ENCODE peak calls at places on chromosomes 16 and 17, in four cellular contexts. C is bronchial epithelial cell, Q is A549, P is astrocyte. I is an unnamed sample.

GRCh38 chr17:81510798-81511549 is 1.6 kb downstream of the ACTG1 start:
- DNase-seq in Q (peak), P (no peak), C (no peak), I (no peak)

GRCh38 chr17:19805006-19805405 is 56.9 kb upstream of the ALDH3A1 start:
- DNase-seq in P (no peak), Q (no peak), C (no peak), I (peak)

GRCh38 chr17:81481011-81481799 is 31.4 kb downstream of the ACTG1 start:
- DNase-seq in P (peak), Q (peak), C (no peak), I (peak)

GRCh38 chr17:81648013-81648706 is 8.2 kb downstream of the PDE6G start:
- DNase-seq in C (no peak), P (no peak), Q (no peak), I (no peak)

GRCh38 chr16:69924777-69925191 is 26.4 kb upstream of the CLEC18A start:
- DNase-seq in Q (no peak), C (peak), P (peak), I (peak)

GRCh38 chr16:49756971-49757743 is 98.8 kb downstream of the ZNF423 start:
- DNase-seq in C (peak), P (peak), Q (no peak), I (no peak)

GRCh38 chr16:30761427-30761927 is 385 bp downstream of the CFAP119 start:
- DNase-seq in P (peak), Q (no peak), C (peak), I (no peak)

GRCh38 chr17:81841866-81842265 is 7.0 kb upstream of the PPP1R27 start:
- DNase-seq in C (no peak), Q (no peak), P (no peak), I (no peak)

GRCh38 chr17:77208217-77208808 is 67.5 kb downstream of the SEC14L1 start:
- DNase-seq in C (no peak), Q (peak), P (peak), I (peak)

GRCh38 chr17:50948711-50949110 is 82.6 kb upstream of the TOB1 start:
- DNase-seq in Q (no peak), P (no peak), C (no peak), I (no peak)

GRCh38 chr16:9090960-9091866 is at the start of gene HAPSTR1:
- DNase-seq in P (peak), C (peak), Q (peak), I (peak)

GRCh38 chr17:35568561-35568960 is 7.9 kb upstream of the SLFN14 start:
- DNase-seq in P (peak), C (peak), Q (peak), I (peak)

GRCh38 chr17:77708049-77708448 is 250.5 kb upstream of the TNRC6C start:
- DNase-seq in Q (no peak), C (no peak), P (no peak), I (no peak)

GRCh38 chr17:6853764-6854442 is 22.4 kb upstream of the TEKT1 start:
- DNase-seq in C (peak), P (no peak), Q (peak), I (no peak)

GRCh38 chr16:78284957-78285434 is 185.5 kb downstream of the WWOX start:
- DNase-seq in Q (no peak), P (no peak), C (no peak), I (no peak)

GRCh38 chr16:77459534-77460412 is 24.9 kb upstream of the ADAMTS18 start:
- DNase-seq in C (no peak), Q (no peak), P (no peak), I (no peak)

GRCh38 chr16:30084816-30085159 is 6.9 kb downstream of the TBX6 start:
- DNase-seq in P (no peak), C (no peak), Q (no peak), I (peak)

GRCh38 chr17:81831957-81832607 is 1.0 kb downstream of the MCRIP1 start:
- DNase-seq in Q (no peak), P (peak), C (peak), I (peak)

GRCh38 chr16:78200623-78201096 is 101.2 kb downstream of the WWOX start:
- DNase-seq in Q (no peak), C (no peak), P (no peak), I (no peak)

GRCh38 chr17:75634754-75635609 is 1.7 kb downstream of the SMIM5 start:
- DNase-seq in C (no peak), Q (no peak), P (no peak), I (no peak)

GRCh38 chr17:76014925-76015261 is 12.2 kb downstream of the EVPL start:
- DNase-seq in P (no peak), Q (no peak), C (no peak), I (no peak)

GRCh38 chr17:61409301-61410099 is 9.9 kb downstream of the TBX2 start:
- DNase-seq in P (peak), C (no peak), Q (peak), I (peak)

GRCh38 chr17:42122371-42123303 is at the start of gene HSPB9:
- DNase-seq in P (no peak), C (peak), Q (no peak), I (no peak)

GRCh38 chr16:1933097-1933661 is 9.8 kb downstream of the MSRB1 start:
- DNase-seq in Q (no peak), C (no peak), P (no peak), I (no peak)

GRCh38 chr17:70539172-70539924 is 370.0 kb downstream of the KCNJ2 start:
- DNase-seq in P (peak), C (no peak), Q (no peak), I (no peak)

GRCh38 chr17:27498615-27499316 is 42.5 kb downstream of the KSR1 start:
- DNase-seq in C (no peak), P (no peak), Q (no peak), I (no peak)

GRCh38 chr17:50672831-50673551 is 34.7 kb downstream of the ANKRD40 start:
- DNase-seq in Q (no peak), C (peak), P (no peak), I (no peak)

GRCh38 chr17:79812969-79813825 is 16.3 kb upstream of the CBX8 start:
- DNase-seq in P (no peak), C (no peak), Q (no peak), I (no peak)

GRCh38 chr16:19291459-19291858 is 5.9 kb downstream of the CLEC19A start:
- DNase-seq in C (peak), P (peak), Q (peak), I (no peak)

GRCh38 chr17:64546716-64547115 is 39.9 kb downstream of the CEP95 start:
- DNase-seq in P (no peak), Q (no peak), C (no peak), I (no peak)

GRCh38 chr16:83940630-83941378 is 12.2 kb upstream of the OSGIN1 start:
- DNase-seq in Q (no peak), P (no peak), C (no peak), I (no peak)

GRCh38 chr16:55542459-55543082 is 23.9 kb upstream of the CAPNS2 start:
- DNase-seq in Q (no peak), C (peak), P (peak), I (peak)

GRCh38 chr17:64216385-64217248 is 46.4 kb downstream of the TEX2 start:
- DNase-seq in P (peak), C (no peak), Q (no peak), I (no peak)

GRCh38 chr16:68784721-68785120 is 47.6 kb downstream of the CDH1 start:
- DNase-seq in C (no peak), P (no peak), Q (no peak), I (no peak)

GRCh38 chr17:35345926-35346771 is 27.3 kb downstream of the SLFN11 start:
- DNase-seq in Q (no peak), P (peak), C (peak), I (peak)

GRCh38 chr17:76416447-76416846 is 32.0 kb downstream of the SPHK1 start:
- DNase-seq in C (no peak), P (no peak), Q (no peak), I (no peak)

GRCh38 chr17:77375917-77376651 is 235.3 kb downstream of the SEC14L1 start:
- DNase-seq in C (no peak), P (peak), Q (no peak), I (peak)

GRCh38 chr16:58421529-58421928 is 29.3 kb downstream of the GINS3 start:
- DNase-seq in P (peak), Q (no peak), C (peak), I (peak)

GRCh38 chr17:73214851-73215250 is 22.0 kb downstream of the COG1 start:
- DNase-seq in Q (no peak), P (no peak), C (no peak), I (no peak)

GRCh38 chr17:73210002-73210678 is 17.3 kb downstream of the COG1 start:
- DNase-seq in C (no peak), Q (no peak), P (no peak), I (no peak)

GRCh38 chr17:73214008-73214407 is 21.2 kb downstream of the COG1 start:
- DNase-seq in P (no peak), Q (no peak), C (no peak), I (no peak)

GRCh38 chr17:73211745-73212144 is 18.9 kb downstream of the COG1 start:
- DNase-seq in C (no peak), P (no peak), Q (no peak), I (no peak)

GRCh38 chr17:73215414-73215813 is 22.6 kb downstream of the COG1 start:
- DNase-seq in P (no peak), C (no peak), Q (peak), I (no peak)
- TF ChIP-seq CTCF in P (no peak), C (peak), Q (no peak), I (no peak)

GRCh38 chr16:20886320-20886719 is 13.8 kb downstream of the DCUN1D3 start:
- DNase-seq in Q (no peak), P (no peak), C (no peak), I (no peak)

GRCh38 chr16:20887207-20887606 is 13.0 kb downstream of the DCUN1D3 start:
- DNase-seq in P (no peak), C (no peak), Q (no peak), I (no peak)

GRCh38 chr16:20884240-20884556 is 16.0 kb downstream of the DCUN1D3 start:
- DNase-seq in P (peak), Q (no peak), C (peak), I (peak)

GRCh38 chr16:20894388-20894787 is 5.8 kb downstream of the DCUN1D3 start:
- DNase-seq in C (no peak), P (no peak), Q (no peak), I (no peak)

DNA sequence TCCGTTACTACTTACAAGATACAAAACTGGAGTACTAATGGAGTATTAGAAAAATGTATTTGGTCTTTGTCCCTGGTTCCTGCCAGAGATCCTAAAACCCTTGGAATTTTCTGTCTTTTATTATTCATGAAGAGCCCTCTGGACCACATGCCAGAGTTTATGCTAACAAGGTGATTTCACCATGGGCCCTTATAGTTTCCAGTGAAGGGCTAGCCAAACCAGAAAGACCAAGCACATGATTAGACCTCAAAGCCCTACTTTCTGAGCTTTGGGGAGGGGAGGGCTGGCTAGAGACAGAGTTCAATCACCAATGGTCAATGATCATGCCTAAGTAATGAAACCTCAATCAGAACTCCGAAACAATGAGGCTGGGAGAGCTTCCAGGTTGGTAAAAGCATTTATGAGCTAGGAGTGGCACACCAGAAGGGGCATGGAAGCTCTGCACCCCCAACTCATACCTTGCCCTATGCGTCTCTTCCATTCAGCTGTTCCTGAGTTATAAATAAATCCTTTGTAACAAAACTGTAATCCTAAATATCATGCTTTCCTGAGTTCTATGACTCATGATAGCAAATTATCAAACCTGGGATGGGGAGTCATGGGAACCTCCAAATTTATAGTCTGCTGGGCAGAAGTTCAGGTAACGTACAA is 10.4 kb downstream of the DCUN1D3 start:
- DNase-seq in P (no peak), C (no peak), Q (no peak), I (no peak)
- H3K4me3 ChIP-seq in P (no peak), C (no peak), Q (no peak), I (no peak)

GRCh38 chr16:64408699-64409098 is 713.2 kb downstream of the CDH11 start:
- DNase-seq in C (no peak), Q (no peak), P (no peak), I (no peak)
- TF ChIP-seq CTCF in C (no peak), Q (no peak), P (no peak), I (no peak)

GRCh38 chr17:48997103-48997826 is at the start of gene IGF2BP1:
- DNase-seq in P (no peak), C (no peak), Q (peak), I (peak)

GRCh38 chr17:48994548-48995331 is 2.4 kb upstream of the IGF2BP1 start:
- DNase-seq in C (no peak), P (no peak), Q (peak), I (no peak)

GRCh38 chr17:48996696-48997102 is 486 bp upstream of the IGF2BP1 start:
- DNase-seq in C (no peak), P (no peak), Q (no peak), I (no peak)

GRCh38 chr17:48995871-48996695 is 1.1 kb upstream of the IGF2BP1 start:
- DNase-seq in C (no peak), P (no peak), Q (peak), I (no peak)

GRCh38 chr17:48995332-48995870 is 1.8 kb upstream of the IGF2BP1 start:
- DNase-seq in Q (peak), P (no peak), C (no peak), I (no peak)
- H3K4me3 ChIP-seq in Q (peak), P (peak), C (no peak), I (peak)

GRCh38 chr17:17824780-17825614 is 11.8 kb downstream of the SREBF1 start:
- DNase-seq in Q (peak), C (no peak), P (no peak), I (no peak)

GRCh38 chr17:17827826-17828621 is 8.8 kb downstream of the SREBF1 start:
- DNase-seq in P (no peak), C (no peak), Q (no peak), I (no peak)

GRCh38 chr17:17824119-17824779 is 12.5 kb downstream of the SREBF1 start:
- DNase-seq in Q (peak), P (no peak), C (no peak), I (no peak)

GRCh38 chr17:17826942-17827785 is 9.6 kb downstream of the SREBF1 start:
- DNase-seq in Q (no peak), P (no peak), C (no peak), I (no peak)

DNA sequence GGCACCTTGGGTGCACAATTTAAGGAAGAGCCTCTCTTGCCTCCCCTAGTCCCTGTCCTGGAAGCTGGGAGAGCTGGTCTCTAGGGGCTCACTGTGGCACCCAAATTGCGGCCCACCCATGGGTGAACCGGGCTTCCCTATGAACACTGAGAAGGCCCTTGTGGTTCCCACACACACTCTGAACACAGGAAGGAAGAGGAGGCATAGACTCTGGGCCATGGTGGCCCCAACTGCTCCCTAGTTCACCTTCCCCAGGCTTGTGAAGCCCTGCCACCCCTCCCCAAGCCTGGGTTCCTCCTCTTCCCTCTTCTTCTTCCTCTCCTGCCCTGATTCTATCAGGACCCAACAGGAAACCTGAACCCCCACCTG is 10.5 kb downstream of the SREBF1 start:
- DNase-seq in P (no peak), Q (no peak), C (no peak), I (no peak)
- TF ChIP-seq CTCF in P (no peak), Q (no peak), C (no peak), I (no peak)

GRCh38 chr16:88076211-88076931 is 125.1 kb downstream of the BANP start:
- DNase-seq in C (no peak), P (no peak), Q (no peak), I (no peak)
- H3K4me3 ChIP-seq in C (no peak), P (no peak), Q (no peak), I (no peak)

GRCh38 chr17:40318835-40319332 is 9.9 kb downstream of the RARA start:
- DNase-seq in Q (no peak), P (no peak), C (no peak), I (peak)
- TF ChIP-seq CTCF in Q (no peak), P (no peak), C (no peak), I (peak)

I was measured in AG10803.